ENCODE peak calls at places on chromosomes 13 and 19, in five cellular contexts. F, T, N, Y and C are unnamed samples.

GRCh38 chr13:49620170-49620621 is 8.1 kb upstream of the ARL11 start:
- DNase-seq in F (no peak), T (no peak), N (no peak), Y (no peak), C (no peak)

GRCh38 chr19:17001603-17002183 is 24.9 kb downstream of the CPAMD8 start:
- DNase-seq in F (no peak), T (no peak), N (no peak), Y (peak), C (no peak)

GRCh38 chr13:98930014-98930625 is 47.7 kb downstream of the DOCK9 start:
- DNase-seq in F (no peak), T (no peak), N (no peak), Y (no peak), C (no peak)

GRCh38 chr19:42286349-42287016 is 15.4 kb upstream of the PRR19 start:
- DNase-seq in F (peak), T (no peak), N (peak), Y (no peak), C (no peak)

GRCh38 chr13:105915451-105915850 is 620.0 kb downstream of the EFNB2 start:
- DNase-seq in F (no peak), T (no peak), N (no peak), Y (no peak), C (peak)

GRCh38 chr19:48795855-48796142 is 15.0 kb downstream of the BCAT2 start:
- DNase-seq in F (no peak), T (no peak), N (no peak), Y (no peak), C (no peak)

GRCh38 chr13:76795701-76796695 is 90.2 kb downstream of the KCTD12 start:
- DNase-seq in F (peak), T (no peak), N (no peak), Y (no peak), C (no peak)

GRCh38 chr13:46374710-46375109 is 12.3 kb downstream of the RUBCNL start:
- DNase-seq in F (no peak), T (no peak), N (no peak), Y (no peak), C (no peak)

GRCh38 chr19:5913739-5914357 is at the start of gene CAPS:
- DNase-seq in F (peak), T (no peak), N (no peak), Y (no peak), C (no peak)

GRCh38 chr19:11061951-11062350 is 27.3 kb upstream of the LDLR start:
- DNase-seq in F (no peak), T (no peak), N (no peak), Y (no peak), C (no peak)

GRCh38 chr19:50173144-50173543 is 10.1 kb upstream of the IZUMO2 start:
- DNase-seq in F (no peak), T (no peak), N (no peak), Y (no peak), C (peak)

GRCh38 chr19:4866595-4867424 is 657 bp downstream of the PLIN3 start:
- DNase-seq in F (peak), T (peak), N (peak), Y (peak), C (no peak)

GRCh38 chr13:100203696-100204367 is 114.9 kb downstream of the PCCA start:
- DNase-seq in F (peak), T (no peak), N (no peak), Y (no peak), C (no peak)

GRCh38 chr13:35724480-35724879 is 248.0 kb upstream of the MAB21L1 start:
- DNase-seq in F (no peak), T (no peak), N (no peak), Y (no peak), C (no peak)

GRCh38 chr13:95614641-95615245 is 29.8 kb downstream of the DZIP1 start:
- DNase-seq in F (no peak), T (no peak), N (no peak), Y (no peak), C (no peak)

GRCh38 chr19:42528354-42529247 is at the start of gene CEACAM1:
- DNase-seq in F (no peak), T (no peak), N (no peak), Y (peak), C (peak)

GRCh38 chr13:95784161-95784880 is 107.4 kb downstream of the DNAJC3 start:
- DNase-seq in F (peak), T (no peak), N (no peak), Y (no peak), C (peak)

GRCh38 chr13:76764429-76764828 is 121.8 kb downstream of the KCTD12 start:
- DNase-seq in F (peak), T (no peak), N (no peak), Y (no peak), C (peak)

GRCh38 chr19:35457173-35457572 is 9.1 kb downstream of the FFAR2 start:
- DNase-seq in F (no peak), T (no peak), N (no peak), Y (no peak), C (no peak)

GRCh38 chr13:33125821-33126570 is 109.8 kb downstream of the KL start:
- DNase-seq in F (peak), T (peak), N (peak), Y (no peak), C (peak)

GRCh38 chr19:56217039-56217949 is 15.2 kb downstream of the ZSCAN5C start:
- DNase-seq in F (peak), T (no peak), N (peak), Y (peak), C (peak)

GRCh38 chr19:35805518-35806102 is 7.0 kb downstream of the PRODH2 start:
- DNase-seq in F (no peak), T (no peak), N (no peak), Y (no peak), C (no peak)

GRCh38 chr13:25179810-25180437 is 7.8 kb upstream of the AMER2 start:
- DNase-seq in F (no peak), T (no peak), N (no peak), Y (peak), C (no peak)

GRCh38 chr19:49201042-49201441 is 43.5 kb downstream of the TRPM4 start:
- DNase-seq in F (no peak), T (no peak), N (no peak), Y (no peak), C (no peak)

GRCh38 chr13:93982189-93982918 is 497.1 kb downstream of the DCT start:
- DNase-seq in F (no peak), T (no peak), N (no peak), Y (no peak), C (no peak)

GRCh38 chr13:79802389-79803140 is 321.6 kb downstream of the NDFIP2 start:
- DNase-seq in F (no peak), T (no peak), N (no peak), Y (no peak), C (no peak)

GRCh38 chr13:84443463-84443862 is 561.2 kb upstream of the SLITRK1 start:
- DNase-seq in F (no peak), T (no peak), N (no peak), Y (no peak), C (no peak)

GRCh38 chr13:43786766-43787517 is at the start of gene ENOX1:
- DNase-seq in F (peak), T (peak), N (peak), Y (peak), C (peak)
- H3K14ac ChIP-seq in F (peak), T (peak), N (peak), Y (no peak), C (no peak)

DNA sequence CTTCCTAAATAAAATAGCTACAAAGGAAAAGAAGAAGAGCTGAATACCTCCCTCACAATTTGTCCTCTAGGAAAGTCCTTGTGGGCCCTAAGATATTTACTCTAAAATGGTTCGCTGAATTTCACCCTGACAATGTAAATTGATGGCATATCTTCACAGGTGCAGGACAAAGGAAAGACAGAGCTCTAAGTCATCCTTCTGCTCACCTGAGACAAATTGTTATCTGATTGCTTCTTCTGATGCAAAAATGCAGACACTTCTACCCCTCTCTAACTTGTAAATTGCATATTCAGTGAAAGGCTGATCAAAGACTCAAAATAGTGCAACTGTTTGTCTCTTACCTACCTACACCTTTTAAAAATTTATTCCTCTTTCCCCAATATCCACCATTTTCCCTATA is 747.2 kb upstream of the PRR20A start:
- DNase-seq in F (no peak), T (no peak), N (no peak), Y (no peak), C (no peak)
- H3K14ac ChIP-seq in F (no peak), T (no peak), N (no peak), Y (no peak), C (no peak)

GRCh38 chr19:680287-681028 is 4.3 kb downstream of the FSTL3 start:
- DNase-seq in F (peak), T (peak), N (peak), Y (peak), C (peak)
- H3K14ac ChIP-seq in F (peak), T (peak), N (peak), Y (no peak), C (peak)

DNA sequence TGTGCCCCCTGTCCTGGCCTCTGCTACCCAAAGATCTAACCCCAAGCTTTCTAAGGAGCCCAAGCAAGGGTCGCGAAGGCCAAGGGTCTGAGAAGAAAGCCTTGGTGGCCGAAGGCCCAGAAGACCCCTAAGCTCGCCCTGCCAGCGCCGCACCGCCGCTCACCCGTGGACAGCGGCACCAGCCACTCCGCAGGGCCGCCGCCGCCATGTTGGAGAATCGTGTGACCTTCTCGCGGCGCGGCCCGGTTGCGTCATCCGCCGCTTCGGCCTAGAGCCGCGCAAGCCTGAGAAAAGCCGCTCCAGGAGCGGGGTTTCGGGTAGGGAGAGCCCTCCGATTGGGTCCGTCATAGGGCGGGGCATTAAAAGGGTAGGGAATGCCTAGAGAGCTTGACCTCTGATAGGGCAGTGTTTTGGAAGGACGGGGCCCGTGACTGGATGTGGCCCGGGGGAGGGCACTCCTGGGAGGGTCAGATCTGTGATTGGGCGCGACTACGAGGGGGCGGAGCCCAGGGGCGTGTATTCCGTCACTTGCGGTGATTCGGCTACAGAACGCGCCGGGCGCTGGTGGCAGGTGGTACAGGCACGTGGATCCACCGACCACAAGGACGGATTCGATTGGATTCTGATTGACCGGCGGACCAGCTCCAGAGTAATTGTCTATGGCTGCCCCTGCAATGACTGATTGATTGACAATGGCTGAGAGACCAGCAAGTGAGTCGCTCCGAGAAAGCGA is at the start of gene TIMM44:
- DNase-seq in F (peak), T (peak), N (peak), Y (peak), C (peak)
- H3K14ac ChIP-seq in F (peak), T (no peak), N (peak), Y (no peak), C (peak)

GRCh38 chr19:45249261-45250033 is 1.6 kb upstream of the MARK4 start:
- DNase-seq in F (no peak), T (no peak), N (no peak), Y (no peak), C (no peak)

GRCh38 chr19:45250832-45251451 is at the start of gene MARK4:
- DNase-seq in F (peak), T (peak), N (peak), Y (peak), C (no peak)

GRCh38 chr19:45250216-45250831 is 747 bp upstream of the MARK4 start:
- DNase-seq in F (no peak), T (no peak), N (no peak), Y (no peak), C (peak)

GRCh38 chr19:45253396-45254027 is 2.4 kb downstream of the MARK4 start:
- DNase-seq in F (peak), T (no peak), N (no peak), Y (no peak), C (no peak)

GRCh38 chr19:45251452-45252354 is 632 bp downstream of the MARK4 start:
- DNase-seq in F (no peak), T (no peak), N (no peak), Y (peak), C (no peak)
- H3K14ac ChIP-seq in F (peak), T (peak), N (no peak), Y (no peak), C (peak)